ENCODE peak calls at places on chromosomes 12 and 14, in seven cellular contexts. H, G, J, R, L, K and F are unnamed samples.

GRCh38 chr14:26729851-26730250 is 132.0 kb upstream of the NOVA1 start:
- DNase-seq in H (no peak), G (no peak), J (no peak), R (no peak), L (no peak), K (no peak), F (no peak)

GRCh38 chr14:68695326-68695768 is 97.5 kb downstream of the ZFP36L1 start:
- DNase-seq in H (no peak), G (no peak), J (no peak), R (no peak), L (peak; percentile 67), K (peak; percentile 100), F (peak; percentile 97)

GRCh38 chr12:104215638-104216297 is at the start of gene TXNRD1:
- DNase-seq in H (peak; percentile 34), G (peak; percentile 87), J (peak; percentile 77), R (peak; percentile 79), L (peak; percentile 89), K (peak; percentile 76), F (peak; percentile 42)

GRCh38 chr12:92539966-92540791 is 162.6 kb upstream of the PLEKHG7 start:
- DNase-seq in H (no peak), G (peak; percentile 27), J (no peak), R (no peak), L (peak; percentile 44), K (no peak), F (no peak)

GRCh38 chr12:116152268-116152667 is 125.2 kb downstream of the MED13L start:
- DNase-seq in H (no peak), G (no peak), J (no peak), R (no peak), L (no peak), K (peak; percentile 92), F (no peak)

GRCh38 chr14:32998433-32998832 is 59.8 kb downstream of the NPAS3 start:
- DNase-seq in H (no peak), G (no peak), J (no peak), R (no peak), L (no peak), K (peak; percentile 9), F (no peak)

GRCh38 chr12:86249856-86250255 is 6.3 kb downstream of the MGAT4C start:
- DNase-seq in H (no peak), G (no peak), J (no peak), R (no peak), L (no peak), K (peak; percentile 70), F (no peak)

GRCh38 chr12:162467-163307 is 51.3 kb downstream of the SLC6A12 start:
- DNase-seq in H (no peak), G (no peak), J (no peak), R (no peak), L (peak; percentile 44), K (no peak), F (no peak)

GRCh38 chr12:50925342-50925651 is 27.0 kb upstream of the HIGD1C start:
- DNase-seq in H (no peak), G (no peak), J (no peak), R (no peak), L (peak; percentile 43), K (no peak), F (no peak)

GRCh38 chr12:22350817-22351371 is 16.4 kb upstream of the ST8SIA1 start:
- DNase-seq in H (no peak), G (no peak), J (no peak), R (no peak), L (no peak), K (no peak), F (no peak)

GRCh38 chr12:32918890-32919791 is 22.6 kb upstream of the PKP2 start:
- DNase-seq in H (no peak), G (no peak), J (no peak), R (no peak), L (no peak), K (peak; percentile 27), F (peak; percentile 62)

GRCh38 chr14:73242274-73242960 is 5.1 kb downstream of the PAPLN start:
- DNase-seq in H (no peak), G (no peak), J (no peak), R (no peak), L (peak; percentile 52), K (no peak), F (no peak)

GRCh38 chr12:4147051-4147481 is 126.5 kb upstream of the CCND2 start:
- DNase-seq in H (no peak), G (no peak), J (no peak), R (no peak), L (peak; percentile 40), K (no peak), F (no peak)

GRCh38 chr12:26123482-26123980 is 1.3 kb downstream of the BHLHE41 start:
- DNase-seq in H (no peak), G (no peak), J (no peak), R (no peak), L (no peak), K (peak; percentile 12), F (no peak)